ENCODE peak calls at places on chromosome 2, in five cellular contexts. S is mucosa of descending colon, W is astrocyte of the cerebellum, D is thoracic aorta, E is astrocyte of the spinal cord. N is an unnamed sample.

GRCh38 chr2:222352981-222353380 is 54.2 kb upstream of the PAX3 start:
- DNase-seq in S (no peak), D (no peak), E (no peak), W (no peak), N (no peak)

GRCh38 chr2:207352978-207353377 is 176.8 kb upstream of the CREB1 start:
- DNase-seq in S (peak), W (no peak), D (no peak), E (no peak), N (peak)

GRCh38 chr2:192749606-192750200 is 555.0 kb upstream of the TMEFF2 start:
- DNase-seq in W (no peak), D (no peak), S (no peak), E (peak), N (no peak)

GRCh38 chr2:191686079-191686478 is 8.1 kb downstream of the NABP1 start:
- DNase-seq in D (no peak), E (no peak), W (no peak), S (no peak), N (no peak)

GRCh38 chr2:121554998-121555397 is 24.3 kb downstream of the RNU4ATAC start:
- DNase-seq in D (no peak), W (no peak), E (no peak), S (no peak), N (no peak)

GRCh38 chr2:134120718-134121630 is 132.9 kb upstream of the MGAT5 start:
- DNase-seq in S (peak), D (peak), E (peak), W (peak), N (peak)

GRCh38 chr2:102284611-102285010 is 26.8 kb upstream of the IL1RL1 start:
- DNase-seq in W (no peak), S (no peak), E (no peak), D (no peak), N (no peak)

GRCh38 chr2:190637903-190638618 is 10.8 kb upstream of the NAB1 start:
- DNase-seq in D (no peak), S (no peak), W (no peak), E (no peak), N (no peak)

GRCh38 chr2:68108116-68108515 is 45.3 kb upstream of the C1D start:
- DNase-seq in D (no peak), W (no peak), E (no peak), S (no peak), N (no peak)

GRCh38 chr2:173090291-173090877 is 14.7 kb downstream of the MAP3K20 start:
- DNase-seq in W (no peak), D (no peak), S (no peak), E (peak), N (no peak)

GRCh38 chr2:122063716-122064115 is 308.3 kb downstream of the TSN start:
- DNase-seq in D (no peak), E (no peak), W (no peak), S (no peak), N (no peak)

GRCh38 chr2:224023188-224023587 is 15.9 kb downstream of the SERPINE2 start:
- DNase-seq in D (no peak), S (peak), W (no peak), E (peak), N (no peak)

GRCh38 chr2:12965540-12966269 is 249.0 kb downstream of the TRIB2 start:
- DNase-seq in E (peak), W (peak), S (no peak), D (no peak), N (no peak)
- H3K4me3 ChIP-seq in E (no peak), W (no peak), S (no peak), D (no peak), N (no peak)

DNA sequence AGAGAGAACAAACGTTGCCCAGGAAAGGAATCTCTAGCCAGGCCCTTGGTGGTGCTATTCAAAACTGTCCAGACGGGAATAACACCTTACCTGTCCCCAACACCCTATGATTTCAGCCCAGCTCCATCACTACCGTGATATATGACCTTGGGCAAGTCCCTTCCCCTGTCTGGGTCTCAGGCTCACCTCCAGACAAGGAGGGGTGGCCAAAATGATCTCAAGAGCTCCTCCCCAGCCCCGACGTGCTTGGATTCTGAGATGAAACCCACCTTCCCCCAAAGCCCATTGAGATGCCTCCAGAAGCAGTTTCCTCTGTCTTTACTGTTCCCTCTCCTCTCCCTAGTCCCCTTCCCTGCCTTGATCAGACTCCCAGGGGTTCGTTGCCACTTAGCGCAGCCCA is 1.5 kb downstream of the KCNK3 start:
- DNase-seq in W (no peak), S (no peak), E (no peak), D (no peak), N (no peak)
- H3K4me3 ChIP-seq in W (no peak), S (no peak), E (no peak), D (peak), N (no peak)

GRCh38 chr2:98467082-98467536 is 22.5 kb downstream of the INPP4A start:
- DNase-seq in S (no peak), W (no peak), E (no peak), D (no peak), N (no peak)
- H3K4me3 ChIP-seq in S (no peak), W (no peak), E (no peak), D (no peak), N (no peak)

GRCh38 chr2:85541262-85541661 is 2.3 kb downstream of the MAT2A start:
- DNase-seq in S (no peak), W (no peak), D (no peak), E (no peak), N (no peak)
- H3K4me3 ChIP-seq in S (no peak), W (peak), D (peak), E (peak), N (peak)

N was measured in DND-41.